ENCODE peak calls at places on chromosomes 16 and 17, in six cellular contexts. J, D, W, Y, L and P are unnamed samples.

GRCh38 chr16:67129422-67129821 is 19.7 kb downstream of the PHAF1 start:
- DNase-seq in Y (no peak), L (no peak), W (no peak), D (no peak), J (no peak), P (no peak)

GRCh38 chr16:72878301-72879269 is 169.3 kb downstream of the ZFHX3 start:
- DNase-seq in J (no peak), L (no peak), W (no peak), D (peak; percentile 56), Y (no peak), P (no peak)

GRCh38 chr17:73498854-73499597 is 145.2 kb downstream of the SDK2 start:
- DNase-seq in L (no peak), D (no peak), W (no peak), J (no peak), Y (no peak), P (no peak)

GRCh38 chr16:51538707-51539604 is 387.9 kb upstream of the SALL1 start:
- DNase-seq in W (no peak), D (peak; percentile 96), J (no peak), L (no peak), Y (no peak), P (no peak)

GRCh38 chr17:31561469-31562412 is 170.3 kb downstream of the RAB11FIP4 start:
- DNase-seq in Y (peak; percentile 47), W (no peak), L (no peak), J (no peak), D (peak; percentile 53), P (no peak)

GRCh38 chr17:76920364-76921139 is 52.3 kb downstream of the MGAT5B start:
- DNase-seq in J (no peak), W (no peak), Y (no peak), D (no peak), L (no peak), P (no peak)

GRCh38 chr17:41631025-41631889 is 6.9 kb upstream of the KRT17 start:
- DNase-seq in Y (no peak), W (no peak), D (no peak), L (no peak), J (no peak), P (no peak)

GRCh38 chr17:74452027-74452840 is 14.2 kb upstream of the CD300A start:
- DNase-seq in Y (no peak), L (no peak), J (no peak), W (no peak), D (no peak), P (no peak)

GRCh38 chr16:48542020-48542473 is 67.9 kb downstream of the N4BP1 start:
- DNase-seq in L (no peak), D (peak; percentile 56), J (no peak), W (peak; percentile 47), Y (peak; percentile 38), P (peak; percentile 54)

GRCh38 chr17:34706029-34706428 is 126.6 kb downstream of the TMEM132E start:
- DNase-seq in W (no peak), Y (peak; percentile 10), J (no peak), D (peak; percentile 1), L (peak; percentile 39), P (no peak)

GRCh38 chr16:24491721-24492120 is 47.6 kb upstream of the RBBP6 start:
- DNase-seq in W (no peak), L (no peak), J (no peak), D (no peak), Y (no peak), P (no peak)

GRCh38 chr17:73289549-73290254 is 22.1 kb downstream of the CDC42EP4 start:
- DNase-seq in D (no peak), Y (no peak), L (no peak), W (no peak), J (no peak), P (no peak)

GRCh38 chr17:44990994-44991393 is 22.9 kb upstream of the C1QL1 start:
- DNase-seq in J (no peak), L (no peak), D (no peak), W (no peak), Y (no peak), P (no peak)

GRCh38 chr16:81798311-81799137 is 19.4 kb downstream of the PLCG2 start:
- DNase-seq in W (no peak), Y (peak; percentile 96), J (peak; percentile 70), D (no peak), L (no peak), P (peak; percentile 74)

GRCh38 chr17:48006936-48007703 is 30.5 kb downstream of the COPZ2 start:
- DNase-seq in Y (no peak), D (no peak), J (no peak), W (no peak), L (no peak), P (no peak)

GRCh38 chr17:3571043-3571900 is 13.7 kb upstream of the TRPV3 start:
- DNase-seq in Y (peak; percentile 86), D (no peak), L (no peak), J (no peak), W (no peak), P (no peak)

DNA sequence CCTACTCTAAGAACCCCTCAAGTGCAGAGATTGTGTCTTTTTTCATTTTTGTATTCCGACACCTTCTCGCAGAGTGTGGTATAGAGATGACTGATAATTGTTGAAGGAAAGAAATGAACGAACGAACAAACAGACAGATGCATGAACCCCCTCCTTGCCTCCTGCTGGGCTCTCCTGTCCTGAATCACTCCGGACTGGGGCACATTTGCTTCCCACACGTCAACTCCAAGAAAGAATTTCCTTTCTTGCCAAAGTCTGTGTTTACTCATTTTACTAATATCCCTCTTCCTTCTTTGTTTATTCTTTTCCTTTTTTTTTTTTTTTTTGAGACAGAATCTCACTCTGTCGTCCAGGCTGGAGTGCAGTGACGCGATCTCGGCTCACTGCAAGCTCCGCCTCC is 37.5 kb upstream of the BHLHA9 start:
- DNase-seq in Y (no peak), L (no peak), W (no peak), D (peak; percentile 39), J (no peak), P (no peak)
- TF ChIP-seq CTCF in Y (no peak), L (no peak), W (no peak), D (no peak), J (no peak), P (no peak)

GRCh38 chr17:40452074-40452787 is 9.0 kb downstream of the IGFBP4 start:
- DNase-seq in L (no peak), Y (no peak), D (peak; percentile 90), W (no peak), J (no peak), P (no peak)
- TF ChIP-seq CTCF in L (no peak), Y (no peak), D (no peak), W (no peak), J (no peak), P (no peak)

GRCh38 chr16:472199-472504 is 46.7 kb downstream of the RAB11FIP3 start:
- DNase-seq in J (no peak), Y (no peak), D (no peak), L (no peak), W (no peak), P (no peak)

GRCh38 chr16:471353-472198 is 46.1 kb downstream of the RAB11FIP3 start:
- DNase-seq in L (no peak), Y (no peak), J (no peak), W (no peak), D (peak; percentile 63), P (no peak)

GRCh38 chr16:470418-470817 is 45.0 kb downstream of the RAB11FIP3 start:
- DNase-seq in Y (no peak), D (no peak), J (no peak), W (no peak), L (no peak), P (no peak)

GRCh38 chr16:466651-467050 is 41.2 kb downstream of the RAB11FIP3 start:
- DNase-seq in W (no peak), D (no peak), L (no peak), J (no peak), Y (no peak), P (no peak)

DNA sequence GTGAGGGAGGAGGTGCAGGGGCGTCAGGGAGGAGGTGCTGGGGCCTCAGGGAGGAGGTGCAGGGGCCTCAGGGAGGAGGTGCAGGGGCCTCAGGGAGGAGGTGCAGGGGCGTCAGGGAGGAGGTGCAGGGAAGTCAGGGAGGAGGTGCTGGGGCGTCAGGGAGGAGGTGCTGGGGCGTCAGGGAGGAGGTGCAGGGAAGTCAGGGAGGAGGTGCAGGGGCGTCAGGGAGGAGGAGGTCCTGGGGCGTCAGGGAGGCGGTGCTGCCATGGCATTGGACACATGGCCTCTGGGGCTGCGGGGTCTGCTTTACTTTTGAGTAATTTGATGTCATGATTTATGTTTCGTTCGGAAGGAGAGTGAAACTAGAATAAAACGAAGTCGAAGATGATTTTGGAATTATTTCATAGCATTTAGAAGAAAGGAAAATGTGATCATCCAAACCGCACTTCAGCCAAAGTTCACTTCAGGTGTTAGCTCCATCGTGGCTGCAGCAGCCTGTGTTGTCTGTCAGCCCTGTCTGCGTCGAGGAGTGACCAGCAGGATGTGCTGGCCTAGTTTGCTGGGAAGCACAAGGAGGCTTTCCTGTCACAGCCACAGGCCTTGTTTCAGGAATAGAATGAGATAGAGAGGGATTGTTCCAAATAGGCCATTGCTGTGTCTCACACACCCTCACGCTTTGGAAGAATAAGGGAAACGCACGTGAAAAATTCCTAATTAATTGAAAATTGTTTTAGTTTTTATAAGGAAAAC is 42.8 kb downstream of the RAB11FIP3 start:
- DNase-seq in L (no peak), Y (no peak), J (no peak), W (no peak), D (no peak), P (no peak)
- TF ChIP-seq CTCF in L (no peak), Y (no peak), J (no peak), W (no peak), D (no peak), P (no peak)

GRCh38 chr16:77541131-77541530 is 106.3 kb upstream of the ADAMTS18 start:
- DNase-seq in J (no peak), L (no peak), Y (no peak), W (no peak), D (no peak), P (no peak)
- TF ChIP-seq CTCF in J (no peak), L (no peak), Y (no peak), W (no peak), D (no peak), P (no peak)